ENCODE peak calls at places on chromosomes 4 and X, in five cellular contexts. One of them, this sample, is unnamed.

GRCh38 chr4:54645830-54646229 is 11.9 kb upstream of the KIT start:
- DNase-seq in cardiac fibroblast: no peak
- DNase-seq in esophagus squamous epithelium: no peak
- DNase-seq in GM23338: no peak
- DNase-seq in astrocyte of the cerebellum: no peak
- DNase-seq in this sample: no peak

GRCh38 chr4:38268108-38268507 is 307.9 kb downstream of the PTTG2 start:
- DNase-seq in GM23338: no peak
- DNase-seq in esophagus squamous epithelium: no peak
- DNase-seq in cardiac fibroblast: no peak
- DNase-seq in astrocyte of the cerebellum: no peak
- DNase-seq in this sample: no peak

GRCh38 chrX:20507901-20508620 is 241.4 kb upstream of the RPS6KA3 start:
- DNase-seq in esophagus squamous epithelium: no peak
- DNase-seq in GM23338: no peak
- DNase-seq in astrocyte of the cerebellum: no peak
- DNase-seq in cardiac fibroblast: no peak
- DNase-seq in this sample: no peak

GRCh38 chrX:66163849-66164401 is at the start of gene HEPH:
- DNase-seq in cardiac fibroblast: peak
- DNase-seq in astrocyte of the cerebellum: peak
- DNase-seq in GM23338: peak
- DNase-seq in esophagus squamous epithelium: no peak
- DNase-seq in this sample: peak

GRCh38 chr4:146311238-146311970 is 97.1 kb downstream of the REELD1 start:
- DNase-seq in esophagus squamous epithelium: no peak
- DNase-seq in GM23338: no peak
- DNase-seq in cardiac fibroblast: no peak
- DNase-seq in astrocyte of the cerebellum: no peak
- DNase-seq in this sample: no peak

GRCh38 chr4:150782921-150783320 is 201.0 kb downstream of the MAB21L2 start:
- DNase-seq in esophagus squamous epithelium: no peak
- DNase-seq in astrocyte of the cerebellum: no peak
- DNase-seq in cardiac fibroblast: no peak
- DNase-seq in GM23338: no peak
- DNase-seq in this sample: no peak

GRCh38 chrX:10415704-10416001 is 204.7 kb downstream of the MID1 start:
- DNase-seq in astrocyte of the cerebellum: peak
- DNase-seq in cardiac fibroblast: peak
- DNase-seq in GM23338: no peak
- DNase-seq in esophagus squamous epithelium: no peak
- DNase-seq in this sample: no peak

GRCh38 chr4:170497105-170497504 is 407.3 kb upstream of the AADAT start:
- DNase-seq in cardiac fibroblast: peak
- DNase-seq in esophagus squamous epithelium: no peak
- DNase-seq in astrocyte of the cerebellum: no peak
- DNase-seq in GM23338: peak
- DNase-seq in this sample: no peak

GRCh38 chr4:24686866-24687672 is 102.7 kb upstream of the DHX15 start:
- DNase-seq in astrocyte of the cerebellum: no peak
- DNase-seq in cardiac fibroblast: peak
- DNase-seq in esophagus squamous epithelium: no peak
- DNase-seq in GM23338: peak
- DNase-seq in this sample: no peak

GRCh38 chrX:3465017-3465416 is 118.6 kb upstream of the MXRA5 start:
- DNase-seq in astrocyte of the cerebellum: no peak
- DNase-seq in GM23338: no peak
- DNase-seq in cardiac fibroblast: no peak
- DNase-seq in esophagus squamous epithelium: no peak
- DNase-seq in this sample: no peak

GRCh38 chr4:113851816-113852215 is 90.3 kb upstream of the CAMK2D start:
- DNase-seq in astrocyte of the cerebellum: no peak
- DNase-seq in esophagus squamous epithelium: no peak
- DNase-seq in cardiac fibroblast: peak
- DNase-seq in GM23338: no peak
- DNase-seq in this sample: no peak

GRCh38 chr4:172305698-172306097 is 492.5 kb downstream of the GALNTL6 start:
- DNase-seq in cardiac fibroblast: no peak
- DNase-seq in GM23338: no peak
- DNase-seq in esophagus squamous epithelium: no peak
- DNase-seq in astrocyte of the cerebellum: no peak
- DNase-seq in this sample: no peak

GRCh38 chr4:6984611-6985115 is 58.5 kb upstream of the TADA2B start:
- DNase-seq in GM23338: no peak
- DNase-seq in astrocyte of the cerebellum: no peak
- DNase-seq in esophagus squamous epithelium: no peak
- DNase-seq in cardiac fibroblast: no peak
- DNase-seq in this sample: no peak

GRCh38 chr4:149183638-149184037 is 632.0 kb downstream of the IQCM start:
- DNase-seq in astrocyte of the cerebellum: no peak
- DNase-seq in GM23338: peak
- DNase-seq in esophagus squamous epithelium: no peak
- DNase-seq in cardiac fibroblast: no peak
- DNase-seq in this sample: no peak

GRCh38 chr4:19880205-19880604 is 371.5 kb upstream of the SLIT2 start:
- DNase-seq in cardiac fibroblast: peak
- DNase-seq in astrocyte of the cerebellum: no peak
- DNase-seq in esophagus squamous epithelium: no peak
- DNase-seq in GM23338: no peak
- DNase-seq in this sample: no peak

GRCh38 chr4:57078685-57079521 is 31.3 kb downstream of the IGFBP7 start:
- DNase-seq in cardiac fibroblast: peak
- DNase-seq in esophagus squamous epithelium: no peak
- DNase-seq in GM23338: peak
- DNase-seq in astrocyte of the cerebellum: no peak
- DNase-seq in this sample: no peak

GRCh38 chrX:71859637-71860036 is 51.0 kb upstream of the NHSL2 start:
- DNase-seq in cardiac fibroblast: peak
- DNase-seq in esophagus squamous epithelium: no peak
- DNase-seq in astrocyte of the cerebellum: peak
- DNase-seq in GM23338: peak
- DNase-seq in this sample: no peak

GRCh38 chr4:66355328-66355727 is 685.0 kb upstream of the EPHA5 start:
- DNase-seq in GM23338: no peak
- DNase-seq in astrocyte of the cerebellum: no peak
- DNase-seq in esophagus squamous epithelium: no peak
- DNase-seq in cardiac fibroblast: no peak
- DNase-seq in this sample: no peak

GRCh38 chr4:7196283-7196651 is 3.9 kb downstream of the SORCS2 start:
- DNase-seq in cardiac fibroblast: no peak
- DNase-seq in GM23338: no peak
- DNase-seq in astrocyte of the cerebellum: no peak
- DNase-seq in esophagus squamous epithelium: no peak
- DNase-seq in this sample: peak

GRCh38 chr4:1980561-1981041 is 28.2 kb downstream of the NELFA start:
- DNase-seq in esophagus squamous epithelium: no peak
- DNase-seq in astrocyte of the cerebellum: no peak
- DNase-seq in cardiac fibroblast: no peak
- DNase-seq in GM23338: no peak
- DNase-seq in this sample: no peak

GRCh38 chrX:54641530-54641929 is 111.5 kb downstream of the GNL3L start:
- DNase-seq in GM23338: peak
- DNase-seq in cardiac fibroblast: no peak
- DNase-seq in astrocyte of the cerebellum: no peak
- DNase-seq in esophagus squamous epithelium: no peak
- DNase-seq in this sample: no peak

GRCh38 chr4:40121515-40121914 is 64.9 kb downstream of the N4BP2 start:
- DNase-seq in cardiac fibroblast: peak
- DNase-seq in esophagus squamous epithelium: no peak
- DNase-seq in astrocyte of the cerebellum: peak
- DNase-seq in GM23338: no peak
- DNase-seq in this sample: no peak

GRCh38 chr4:151325320-151326246 is at the start of gene SH3D19:
- DNase-seq in cardiac fibroblast: peak
- DNase-seq in GM23338: peak
- DNase-seq in astrocyte of the cerebellum: no peak
- DNase-seq in esophagus squamous epithelium: no peak
- DNase-seq in this sample: peak

GRCh38 chr4:164095313-164096110 is 601.0 kb downstream of the TMA16 start:
- DNase-seq in astrocyte of the cerebellum: peak
- DNase-seq in GM23338: no peak
- DNase-seq in cardiac fibroblast: no peak
- DNase-seq in esophagus squamous epithelium: no peak
- DNase-seq in this sample: no peak

GRCh38 chrX:19798423-19798822 is 89.0 kb downstream of the SH3KBP1 start:
- DNase-seq in astrocyte of the cerebellum: no peak
- DNase-seq in esophagus squamous epithelium: no peak
- DNase-seq in cardiac fibroblast: peak
- DNase-seq in GM23338: no peak
- DNase-seq in this sample: no peak

GRCh38 chrX:40157228-40158035 is 59.7 kb upstream of the BCOR start:
- DNase-seq in cardiac fibroblast: no peak
- DNase-seq in astrocyte of the cerebellum: no peak
- DNase-seq in esophagus squamous epithelium: no peak
- DNase-seq in GM23338: peak
- DNase-seq in this sample: no peak

GRCh38 chrX:40154853-40155616 is 57.3 kb upstream of the BCOR start:
- DNase-seq in cardiac fibroblast: peak
- DNase-seq in GM23338: peak
- DNase-seq in esophagus squamous epithelium: no peak
- DNase-seq in astrocyte of the cerebellum: no peak
- DNase-seq in this sample: peak

GRCh38 chrX:40155617-40156471 is 58.1 kb upstream of the BCOR start:
- DNase-seq in cardiac fibroblast: no peak
- DNase-seq in esophagus squamous epithelium: no peak
- DNase-seq in astrocyte of the cerebellum: no peak
- DNase-seq in GM23338: peak
- DNase-seq in this sample: no peak

GRCh38 chrX:40156472-40157227 is 58.9 kb upstream of the BCOR start:
- DNase-seq in GM23338: peak
- DNase-seq in cardiac fibroblast: no peak
- DNase-seq in esophagus squamous epithelium: no peak
- DNase-seq in astrocyte of the cerebellum: no peak
- DNase-seq in this sample: no peak

GRCh38 chrX:40158036-40158706 is 60.4 kb upstream of the BCOR start:
- DNase-seq in cardiac fibroblast: peak
- DNase-seq in esophagus squamous epithelium: no peak
- DNase-seq in astrocyte of the cerebellum: no peak
- DNase-seq in GM23338: peak
- DNase-seq in this sample: peak
- H3K4me3 ChIP-seq in cardiac fibroblast: peak
- H3K4me3 ChIP-seq in esophagus squamous epithelium: peak
- H3K4me3 ChIP-seq in astrocyte of the cerebellum: peak
- H3K4me3 ChIP-seq in GM23338: peak
- H3K4me3 ChIP-seq in this sample: peak

GRCh38 chrX:433771-434170 is 47.1 kb upstream of the PPP2R3B start:
- DNase-seq in cardiac fibroblast: no peak
- DNase-seq in GM23338: no peak
- DNase-seq in esophagus squamous epithelium: no peak
- DNase-seq in astrocyte of the cerebellum: no peak
- DNase-seq in this sample: no peak
- TF ChIP-seq CTCF in cardiac fibroblast: no peak
- TF ChIP-seq CTCF in GM23338: no peak
- TF ChIP-seq CTCF in esophagus squamous epithelium: no peak
- TF ChIP-seq CTCF in astrocyte of the cerebellum: no peak
- TF ChIP-seq CTCF in this sample: no peak

DNA sequence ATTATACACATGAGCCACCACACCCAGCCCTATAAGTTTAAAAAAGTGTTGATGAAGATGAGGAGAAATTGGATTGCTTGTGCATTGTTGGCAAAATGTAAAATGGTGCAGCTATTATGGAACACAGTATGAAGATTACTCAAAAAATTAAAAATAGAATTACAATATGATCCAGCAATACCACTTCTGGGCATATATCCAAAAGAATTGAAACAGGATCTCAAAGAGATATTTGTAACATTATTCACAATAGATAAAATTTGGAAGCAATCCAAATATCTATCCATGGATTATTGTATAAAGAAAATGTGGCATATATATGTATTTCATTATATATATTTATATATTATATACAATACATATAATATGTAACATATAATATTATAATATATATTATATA is 515.6 kb upstream of the GNPDA2 start:
- DNase-seq in cardiac fibroblast: peak
- DNase-seq in GM23338: no peak
- DNase-seq in esophagus squamous epithelium: no peak
- DNase-seq in astrocyte of the cerebellum: peak
- DNase-seq in this sample: no peak
- H3K4me3 ChIP-seq in cardiac fibroblast: no peak
- H3K4me3 ChIP-seq in GM23338: no peak
- H3K4me3 ChIP-seq in esophagus squamous epithelium: no peak
- H3K4me3 ChIP-seq in astrocyte of the cerebellum: no peak
- H3K4me3 ChIP-seq in this sample: no peak

DNA sequence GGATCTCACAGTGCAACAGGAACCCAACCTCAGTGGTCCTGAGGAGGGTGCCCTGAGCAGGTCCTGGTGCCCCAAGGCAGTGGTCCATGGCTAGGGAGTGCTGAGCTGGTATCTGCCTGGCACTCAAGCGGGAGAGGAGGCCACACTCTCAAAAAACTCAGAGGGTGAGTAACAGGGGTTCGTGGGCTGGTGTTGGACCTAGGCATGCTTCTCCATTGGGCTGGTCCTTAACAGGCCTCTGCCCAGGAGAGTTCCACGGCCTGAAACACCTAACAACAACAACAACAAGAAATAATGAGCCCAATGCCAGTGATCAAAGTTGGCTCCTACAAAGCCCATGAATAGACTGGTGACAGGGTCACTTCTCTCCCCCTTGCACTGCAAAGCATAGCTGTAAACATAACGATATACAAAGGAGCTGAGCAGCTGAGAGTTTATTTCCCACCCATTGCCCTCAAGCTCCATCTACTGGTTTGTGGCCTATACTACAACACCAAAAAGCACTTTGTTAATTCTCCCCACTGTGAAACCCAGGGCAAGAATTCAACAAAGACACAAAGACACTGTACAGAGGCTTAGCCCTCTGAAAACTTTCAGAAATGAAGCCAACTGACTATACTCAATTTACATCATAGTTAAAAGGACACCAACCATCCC is 736.2 kb upstream of the ADGRL3 start:
- DNase-seq in GM23338: peak
- DNase-seq in cardiac fibroblast: peak
- DNase-seq in esophagus squamous epithelium: no peak
- DNase-seq in astrocyte of the cerebellum: no peak
- DNase-seq in this sample: no peak
- TF ChIP-seq CTCF in GM23338: peak
- TF ChIP-seq CTCF in cardiac fibroblast: peak
- TF ChIP-seq CTCF in esophagus squamous epithelium: no peak
- TF ChIP-seq CTCF in astrocyte of the cerebellum: peak
- TF ChIP-seq CTCF in this sample: no peak

This sample was measured in uterus.